ENCODE peak calls at places on chromosomes 4 and X, in six cellular contexts. D is left colon, P is cardiac septum, E is NCI-H1092, I is NCI-H69, S is suprapubic skin. M is an unnamed sample.

GRCh38 chr4:94545296-94545695 is 93.6 kb downstream of the PDLIM5 start:
- DNase-seq in D (no peak), P (no peak), E (no peak), I (no peak), S (no peak), M (no peak)

GRCh38 chrX:91066104-91066503 is 368.5 kb upstream of the PABPC5 start:
- DNase-seq in D (no peak), P (no peak), E (no peak), I (no peak), S (no peak), M (no peak)

GRCh38 chr4:142095886-142096605 is 459.7 kb downstream of the IL15 start:
- DNase-seq in D (peak), P (no peak), E (no peak), I (peak), S (no peak), M (no peak)

GRCh38 chr4:39255266-39255665 is 72.9 kb downstream of the WDR19 start:
- DNase-seq in D (no peak), P (no peak), E (no peak), I (no peak), S (no peak), M (no peak)

GRCh38 chr4:169618286-169618685 is 2.1 kb upstream of the CLCN3 start:
- DNase-seq in D (no peak), P (no peak), E (no peak), I (no peak), S (no peak), M (no peak)

GRCh38 chr4:119585771-119586170 is 42.8 kb downstream of the PDE5A start:
- DNase-seq in D (no peak), P (no peak), E (no peak), I (no peak), S (no peak), M (no peak)

GRCh38 chr4:75629239-75629638 is 1.1 kb downstream of the CDKL2 start:
- DNase-seq in D (no peak), P (no peak), E (no peak), I (no peak), S (no peak), M (no peak)

GRCh38 chr4:110381784-110382183 is 94.2 kb upstream of the ENPEP start:
- DNase-seq in D (no peak), P (no peak), E (no peak), I (no peak), S (no peak), M (no peak)

GRCh38 chrX:41720125-41720780 is 3.7 kb upstream of the GPR82 start:
- DNase-seq in D (no peak), P (no peak), E (no peak), I (no peak), S (no peak), M (no peak)

GRCh38 chrX:9374537-9374936 is 90.3 kb upstream of the TBL1X start:
- DNase-seq in D (peak), P (no peak), E (no peak), I (no peak), S (no peak), M (no peak)

GRCh38 chr4:120085705-120086104 is 19.1 kb upstream of the MAD2L1 start:
- DNase-seq in D (no peak), P (no peak), E (no peak), I (peak), S (no peak), M (no peak)

GRCh38 chrX:12791253-12792228 is at the start of gene PRPS2:
- DNase-seq in D (peak), P (peak), E (peak), I (peak), S (peak), M (peak)

GRCh38 chr4:109005523-109005922 is 242.7 kb upstream of the ETNPPL start:
- DNase-seq in D (no peak), P (no peak), E (no peak), I (no peak), S (no peak), M (no peak)

GRCh38 chrX:63961964-63962363 is 176.9 kb upstream of the ARHGEF9 start:
- DNase-seq in D (no peak), P (no peak), E (no peak), I (no peak), S (no peak), M (no peak)

GRCh38 chr4:66577922-66578321 is 907.6 kb upstream of the EPHA5 start:
- DNase-seq in D (no peak), P (no peak), E (no peak), I (peak), S (no peak), M (no peak)

GRCh38 chr4:1136028-1136427 is 22.7 kb upstream of the RNF212 start:
- DNase-seq in D (no peak), P (no peak), E (no peak), I (no peak), S (no peak), M (no peak)

GRCh38 chr4:172202480-172203076 is 389.4 kb downstream of the GALNTL6 start:
- DNase-seq in D (no peak), P (no peak), E (no peak), I (peak), S (no peak), M (no peak)

GRCh38 chrX:64792598-64793337 is 183.5 kb downstream of the ZC4H2 start:
- DNase-seq in D (no peak), P (no peak), E (no peak), I (no peak), S (no peak), M (no peak)

GRCh38 chrX:102517331-102517730 is 792 bp upstream of the TMSB15A start:
- DNase-seq in D (no peak), P (no peak), E (peak), I (peak), S (no peak), M (no peak)

GRCh38 chrX:66013195-66013816 is 26.6 kb downstream of the VSIG4 start:
- DNase-seq in D (no peak), P (no peak), E (no peak), I (no peak), S (no peak), M (no peak)

GRCh38 chrX:130916636-130917422 is 13.8 kb upstream of the ENOX2 start:
- DNase-seq in D (peak), P (no peak), E (peak), I (peak), S (no peak), M (no peak)

GRCh38 chr4:177108708-177109107 is 201.0 kb upstream of the NEIL3 start:
- DNase-seq in D (no peak), P (no peak), E (no peak), I (peak), S (no peak), M (no peak)

GRCh38 chr4:118867311-118868067 is 21.2 kb upstream of the SYNPO2 start:
- DNase-seq in D (no peak), P (no peak), E (no peak), I (no peak), S (no peak), M (no peak)

GRCh38 chrX:12950851-12951589 is 23.9 kb upstream of the TMSB4X start:
- DNase-seq in D (peak), P (peak), E (no peak), I (peak), S (no peak), M (no peak)

M was measured in C1 segment of cervical spinal cord.